ENCODE peak calls at places on chromosome 16, in seven cellular contexts. B is M059J, V is NCI-H774, Q is amygdala, T is EL, N is GM04504, R is body of pancreas. S is an unnamed sample.

GRCh38 chr16:66515543-66516171 is 34.3 kb downstream of the TK2 start:
- DNase-seq in B (peak; percentile 59), V (no peak), Q (no peak), T (peak; percentile 83), N (no peak), R (no peak), S (no peak)

GRCh38 chr16:4934591-4934990 is 2.4 kb downstream of the PPL start:
- DNase-seq in B (no peak), V (no peak), Q (no peak), T (no peak), N (no peak), R (no peak), S (no peak)

GRCh38 chr16:84836234-84836647 is 16.5 kb downstream of the CRISPLD2 start:
- DNase-seq in B (peak; percentile 100), V (no peak), Q (no peak), T (peak; percentile 100), N (peak; percentile 100), R (peak; percentile 49), S (no peak)

GRCh38 chr16:9003763-9004162 is 40.1 kb upstream of the USP7 start:
- DNase-seq in B (no peak), V (no peak), Q (no peak), T (no peak), N (no peak), R (no peak), S (no peak)

GRCh38 chr16:85759136-85759535 is 8.2 kb upstream of the C16orf74 start:
- DNase-seq in B (no peak), V (no peak), Q (no peak), T (no peak), N (no peak), R (no peak), S (no peak)

GRCh38 chr16:22235839-22236745 is 30.0 kb downstream of the EEF2K start:
- DNase-seq in B (peak; percentile 5), V (no peak), Q (no peak), T (no peak), N (no peak), R (peak; percentile 23), S (no peak)

GRCh38 chr16:35626051-35626450 is 2166.6 kb downstream of the TP53TG3F start:
- DNase-seq in B (no peak), V (no peak), Q (no peak), T (no peak), N (no peak), R (no peak), S (no peak)

GRCh38 chr16:70703041-70703834 is 17.4 kb upstream of the MTSS2 start:
- DNase-seq in B (peak; percentile 94), V (no peak), Q (no peak), T (peak; percentile 90), N (peak; percentile 96), R (peak; percentile 51), S (no peak)

GRCh38 chr16:30368122-30368791 is 2.0 kb downstream of the TBC1D10B start:
- DNase-seq in B (peak; percentile 71), V (no peak), Q (no peak), T (peak; percentile 70), N (peak; percentile 32), R (no peak), S (peak; percentile 8)

GRCh38 chr16:852451-853185 is 52.1 kb upstream of the GNG13 start:
- DNase-seq in B (no peak), V (no peak), Q (peak; percentile 18), T (no peak), N (no peak), R (no peak), S (no peak)

GRCh38 chr16:86449377-86450095 is 60.8 kb upstream of the FOXF1 start:
- DNase-seq in B (no peak), V (no peak), Q (no peak), T (no peak), N (no peak), R (no peak), S (no peak)

GRCh38 chr16:20310421-20311395 is 16.6 kb downstream of the GP2 start:
- DNase-seq in B (no peak), V (no peak), Q (no peak), T (no peak), N (no peak), R (peak; percentile 55), S (no peak)

GRCh38 chr16:10923650-10924214 is 18.5 kb downstream of the DEXI start:
- DNase-seq in B (no peak), V (no peak), Q (peak; percentile 25), T (no peak), N (no peak), R (peak; percentile 60), S (no peak)

GRCh38 chr16:58814348-58814801 is 80.3 kb upstream of the GOT2 start:
- DNase-seq in B (peak; percentile 45), V (peak; percentile 39), Q (peak; percentile 7), T (peak; percentile 57), N (peak; percentile 8), R (peak; percentile 50), S (peak; percentile 35)

GRCh38 chr16:14337303-14338191 is 266.4 kb downstream of the MRTFB start:
- DNase-seq in B (no peak), V (peak; percentile 43), Q (no peak), T (no peak), N (peak; percentile 16), R (peak; percentile 45), S (no peak)

GRCh38 chr16:1614226-1615102 is 2.3 kb downstream of the CRAMP1 start:
- DNase-seq in B (peak; percentile 34), V (no peak), Q (no peak), T (peak; percentile 30), N (no peak), R (peak; percentile 34), S (no peak)

GRCh38 chr16:84326545-84326944 is 31.9 kb downstream of the WFDC1 start:
- DNase-seq in B (no peak), V (no peak), Q (no peak), T (no peak), N (no peak), R (no peak), S (no peak)

GRCh38 chr16:66434619-66435430 is 7.7 kb downstream of the BEAN1 start:
- DNase-seq in B (no peak), V (no peak), Q (no peak), T (no peak), N (no peak), R (no peak), S (no peak)

GRCh38 chr16:80085606-80086005 is 455.2 kb upstream of the DYNLRB2 start:
- DNase-seq in B (peak; percentile 46), V (no peak), Q (no peak), T (peak; percentile 20), N (no peak), R (no peak), S (no peak)

GRCh38 chr16:89322381-89323119 is 105.0 kb downstream of the ZNF778 start:
- DNase-seq in B (peak; percentile 78), V (no peak), Q (no peak), T (peak; percentile 76), N (peak; percentile 68), R (no peak), S (peak; percentile 67)

GRCh38 chr16:3266873-3267537 is 10.6 kb upstream of the MEFV start:
- DNase-seq in B (peak; percentile 43), V (no peak), Q (no peak), T (peak; percentile 59), N (peak; percentile 88), R (no peak), S (no peak)

GRCh38 chr16:47847220-47847970 is 308.4 kb downstream of the ABCC12 start:
- DNase-seq in B (no peak), V (no peak), Q (no peak), T (peak; percentile 20), N (no peak), R (no peak), S (no peak)

GRCh38 chr16:79816081-79816497 is 215.6 kb upstream of the MAF start:
- DNase-seq in B (no peak), V (no peak), Q (no peak), T (no peak), N (no peak), R (no peak), S (no peak)

GRCh38 chr16:31112711-31113419 is 4.6 kb upstream of the KAT8 start:
- DNase-seq in B (no peak), V (no peak), Q (no peak), T (no peak), N (no peak), R (no peak), S (no peak)

GRCh38 chr16:54817432-54817831 is 113.2 kb upstream of the IRX5 start:
- DNase-seq in B (peak; percentile 24), V (no peak), Q (no peak), T (peak; percentile 2), N (peak; percentile 17), R (no peak), S (no peak)

GRCh38 chr16:48492131-48492530 is 106.9 kb upstream of the SIAH1 start:
- DNase-seq in B (no peak), V (no peak), Q (no peak), T (no peak), N (no peak), R (no peak), S (no peak)

GRCh38 chr16:85151603-85152413 is 39.5 kb upstream of the CIBAR2 start:
- DNase-seq in B (peak; percentile 97), V (no peak), Q (no peak), T (peak; percentile 96), N (no peak), R (peak; percentile 68), S (no peak)

GRCh38 chr16:11636172-11636721 is 32.0 kb upstream of the SNN start:
- DNase-seq in B (no peak), V (peak; percentile 92), Q (no peak), T (no peak), N (no peak), R (peak; percentile 72), S (peak; percentile 50)

GRCh38 chr16:4693956-4694663 is 748 bp downstream of the NUDT16L1 start:
- DNase-seq in B (peak; percentile 36), V (peak; percentile 4), Q (no peak), T (peak; percentile 41), N (no peak), R (peak; percentile 62), S (no peak)

GRCh38 chr16:80611171-80611929 is 70.6 kb downstream of the DYNLRB2 start:
- DNase-seq in B (no peak), V (no peak), Q (no peak), T (no peak), N (no peak), R (no peak), S (no peak)

GRCh38 chr16:1414532-1415265 is at the start of gene UNKL:
- DNase-seq in B (peak; percentile 43), V (no peak), Q (peak; percentile 47), T (peak; percentile 56), N (peak; percentile 18), R (peak; percentile 84), S (peak; percentile 17)

GRCh38 chr16:58678716-58679115 is 5.9 kb downstream of the SLC38A7 start:
- DNase-seq in B (peak; percentile 49), V (no peak), Q (no peak), T (peak; percentile 15), N (no peak), R (peak; percentile 53), S (no peak)

GRCh38 chr16:1820973-1821290 is 5.7 kb downstream of the HAGH start:
- DNase-seq in B (no peak), V (no peak), Q (no peak), T (no peak), N (no peak), R (no peak), S (no peak)

S was measured in DMS79 treated with DMSO at 0.1 percent for 48 hours.